ENCODE peak calls at places on chromosomes 5 and 9, in five cellular contexts. N is stomach, U is fibroblast of pulmonary artery, O is nephron progenitor cell, C is HFF-Myc. J is an unnamed sample.

GRCh38 chr5:168579987-168580508 is 880 bp upstream of the PANK3 start:
- DNase-seq in N (no peak), U (no peak), O (peak; percentile 15), C (no peak), J (no peak)

GRCh38 chr5:112192072-112192471 is 227.0 kb downstream of the EPB41L4A start:
- DNase-seq in N (no peak), U (no peak), O (no peak), C (no peak), J (no peak)

GRCh38 chr5:137200906-137201305 is 298.2 kb downstream of the SPOCK1 start:
- DNase-seq in N (no peak), U (no peak), O (no peak), C (no peak), J (no peak)

GRCh38 chr9:109118802-109119438 is 827 bp downstream of the TMEM245 start:
- DNase-seq in N (no peak), U (peak; percentile 17), O (no peak), C (no peak), J (peak; percentile 20)

GRCh38 chr5:132257131-132258101 is at the start of gene PDLIM4:
- DNase-seq in N (no peak), U (peak; percentile 23), O (peak; percentile 87), C (no peak), J (no peak)

GRCh38 chr5:40603378-40603777 is 76.3 kb upstream of the PTGER4 start:
- DNase-seq in N (no peak), U (no peak), O (no peak), C (no peak), J (no peak)

GRCh38 chr5:124061663-124062062 is 549.7 kb downstream of the CSNK1G3 start:
- DNase-seq in N (peak; percentile 75), U (peak; percentile 60), O (no peak), C (no peak), J (no peak)

GRCh38 chr9:6917162-6917561 is 159.4 kb downstream of the KDM4C start:
- DNase-seq in N (no peak), U (no peak), O (no peak), C (no peak), J (peak; percentile 25)

GRCh38 chr9:13485068-13485596 is 205.6 kb upstream of the MPDZ start:
- DNase-seq in N (no peak), U (peak; percentile 95), O (no peak), C (no peak), J (no peak)

GRCh38 chr5:151611127-151611775 is 20.1 kb upstream of the FAT2 start:
- DNase-seq in N (no peak), U (no peak), O (no peak), C (no peak), J (no peak)

GRCh38 chr9:13705913-13706312 is 426.4 kb upstream of the MPDZ start:
- DNase-seq in N (no peak), U (peak; percentile 98), O (no peak), C (no peak), J (no peak)

GRCh38 chr5:82396871-82397514 is 118.8 kb upstream of the RPS23 start:
- DNase-seq in N (peak; percentile 53), U (peak; percentile 99), O (no peak), C (peak; percentile 97), J (no peak)

GRCh38 chr5:56094579-56095361 is 100.0 kb upstream of the IL6ST start:
- DNase-seq in N (no peak), U (no peak), O (no peak), C (no peak), J (no peak)

GRCh38 chr9:88772602-88773001 is 218.7 kb upstream of the S1PR3 start:
- DNase-seq in N (no peak), U (no peak), O (no peak), C (no peak), J (no peak)

GRCh38 chr9:88775037-88775471 is 216.2 kb upstream of the S1PR3 start:
- DNase-seq in N (peak; percentile 44), U (peak; percentile 98), O (no peak), C (no peak), J (no peak)

GRCh38 chr9:88773119-88773518 is 218.1 kb upstream of the S1PR3 start:
- DNase-seq in N (no peak), U (no peak), O (no peak), C (no peak), J (no peak)

GRCh38 chr9:88775559-88775958 is 215.7 kb upstream of the S1PR3 start:
- DNase-seq in N (no peak), U (no peak), O (no peak), C (no peak), J (no peak)

DNA sequence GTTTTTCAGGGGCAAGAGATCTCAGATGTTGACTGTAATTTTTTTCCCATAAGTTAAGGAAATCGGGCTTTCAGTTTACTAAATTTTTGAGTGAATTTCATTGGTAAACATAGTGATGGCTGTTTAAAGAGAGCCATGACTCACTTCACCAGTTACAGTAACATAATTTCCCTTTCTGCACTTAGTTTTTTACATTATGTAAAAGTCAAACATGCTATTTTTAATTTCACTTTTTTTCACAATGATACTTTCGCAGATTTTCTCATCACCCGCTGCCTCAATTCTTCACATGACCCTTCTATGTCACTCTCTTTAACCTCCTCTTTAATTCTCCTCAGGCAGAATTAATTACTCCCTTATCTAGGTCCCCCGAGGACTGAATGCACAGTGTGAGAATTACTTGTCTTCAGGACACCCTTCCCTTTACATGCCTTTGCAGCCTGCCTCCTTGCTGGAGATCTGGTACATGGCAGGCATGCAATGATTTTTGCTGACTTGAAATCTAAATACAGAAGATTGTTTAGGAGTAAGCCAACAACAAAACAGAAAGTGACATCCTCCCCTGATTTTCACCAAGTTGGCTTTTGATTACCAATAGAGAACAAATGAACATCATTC is 217.5 kb upstream of the S1PR3 start:
- DNase-seq in N (no peak), U (peak; percentile 64), O (no peak), C (no peak), J (no peak)
- TF ChIP-seq CTCF in N (no peak), U (peak; percentile 45), O (no peak), C (no peak), J (no peak)

DNA sequence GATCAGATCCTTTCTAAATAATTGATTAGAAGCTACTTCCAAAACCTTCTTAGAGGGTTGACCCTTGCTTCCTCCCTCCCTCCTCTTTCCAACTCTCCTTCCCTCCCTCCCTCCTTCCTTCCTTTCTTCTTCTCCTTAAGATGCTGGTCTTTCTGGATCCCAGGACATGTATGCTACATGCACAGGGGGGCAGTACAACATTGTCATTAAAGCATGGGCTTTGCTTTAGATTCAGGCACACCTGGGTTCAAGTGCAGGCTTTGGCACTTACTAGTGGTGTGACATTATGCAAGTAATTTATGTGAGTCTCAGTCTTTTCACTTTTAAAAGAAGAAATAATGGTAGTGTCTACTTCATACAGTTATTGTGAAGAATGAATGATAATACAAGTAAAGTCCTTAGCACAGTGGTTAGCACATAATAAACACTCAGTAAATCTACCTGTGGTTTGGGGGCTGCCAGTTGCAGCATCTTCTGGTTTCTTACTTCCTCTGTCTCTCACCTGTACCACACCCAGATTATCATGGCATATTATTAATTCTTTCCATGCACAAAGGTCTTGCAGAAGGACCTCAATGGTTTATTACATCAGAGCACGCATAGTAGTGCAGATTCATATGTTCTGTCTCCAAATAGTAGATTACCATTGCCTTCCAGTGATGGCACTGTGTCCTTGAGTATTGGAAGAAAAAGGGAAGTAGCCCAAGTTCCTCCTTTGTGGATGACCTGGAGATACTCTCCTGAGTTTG is 154.1 kb downstream of the ARHGAP26 start:
- DNase-seq in N (no peak), U (peak; percentile 46), O (no peak), C (no peak), J (peak; percentile 15)
- TF ChIP-seq CTCF in N (no peak), U (peak; percentile 33), O (no peak), C (peak; percentile 16), J (peak; percentile 6)

GRCh38 chr5:91928751-91929521 is 545.8 kb upstream of the ARRDC3 start:
- DNase-seq in N (no peak), U (peak; percentile 32), O (no peak), C (no peak), J (no peak)
- TF ChIP-seq CTCF in N (no peak), U (peak; percentile 55), O (peak; percentile 71), C (peak; percentile 22), J (peak; percentile 15)

GRCh38 chr5:29378104-29378503 is 1815.4 kb upstream of the CDH6 start:
- DNase-seq in N (no peak), U (no peak), O (no peak), C (no peak), J (no peak)

GRCh38 chr5:29387384-29387783 is 1806.1 kb upstream of the CDH6 start:
- DNase-seq in N (no peak), U (no peak), O (no peak), C (no peak), J (no peak)

GRCh38 chr5:29380029-29380428 is 1813.5 kb upstream of the CDH6 start:
- DNase-seq in N (no peak), U (no peak), O (no peak), C (no peak), J (no peak)

GRCh38 chr5:29379619-29380018 is 1813.9 kb upstream of the CDH6 start:
- DNase-seq in N (no peak), U (no peak), O (no peak), C (no peak), J (no peak)

GRCh38 chr5:29382735-29383280 is 1810.7 kb upstream of the CDH6 start:
- DNase-seq in N (no peak), U (no peak), O (no peak), C (no peak), J (no peak)
- TF ChIP-seq CTCF in N (no peak), U (no peak), O (no peak), C (no peak), J (no peak)

DNA sequence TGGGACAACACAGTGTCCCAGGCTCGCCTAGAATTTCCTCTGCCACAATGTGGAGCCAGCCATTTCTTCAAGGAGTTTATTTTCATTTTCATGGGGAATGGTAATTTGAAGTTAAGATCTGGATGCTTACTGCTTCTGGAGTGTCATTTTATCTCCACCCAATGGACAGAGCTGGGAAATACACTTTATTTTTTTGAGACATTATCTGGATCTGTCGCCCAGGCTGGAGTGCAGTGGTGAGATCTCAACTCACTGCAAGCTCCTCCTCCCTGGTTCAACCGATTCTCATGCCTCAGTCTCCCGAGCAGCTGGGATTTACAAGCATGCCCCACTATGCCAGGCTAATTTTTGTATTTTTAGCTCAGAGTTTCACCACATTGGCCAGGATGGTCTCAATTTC is 12.7 kb upstream of the THG1L start:
- DNase-seq in N (no peak), U (peak; percentile 85), O (no peak), C (peak; percentile 66), J (peak; percentile 49)
- TF ChIP-seq CTCF in N (no peak), U (peak; percentile 62), O (peak; percentile 59), C (peak; percentile 49), J (peak; percentile 31)

J was measured in GM20000.